ENCODE peak calls at places on chromosome 21, in four cellular contexts. V is pancreas, F is RWPE2, U is prostate gland. I is an unnamed sample.

GRCh38 chr21:38178653-38179503 is 77.9 kb upstream of the KCNJ15 start:
- DNase-seq in V (no peak), F (no peak), U (no peak), I (no peak)

GRCh38 chr21:41817228-41817627 is 50.4 kb upstream of the RIPK4 start:
- DNase-seq in F (no peak), V (peak; percentile 76), U (peak; percentile 71), I (peak; percentile 74)

GRCh38 chr21:16117851-16118592 is 388.2 kb downstream of the USP25 start:
- DNase-seq in F (no peak), V (no peak), U (no peak), I (no peak)

GRCh38 chr21:20996421-20997307 is 1.5 kb upstream of the NCAM2 start:
- DNase-seq in F (no peak), V (no peak), U (no peak), I (no peak)

GRCh38 chr21:41250519-41250918 is 66.1 kb upstream of the FAM3B start:
- DNase-seq in V (peak; percentile 73), U (peak; percentile 87), F (no peak), I (peak; percentile 63)

GRCh38 chr21:37829043-37829442 is 87.2 kb downstream of the KCNJ6 start:
- DNase-seq in V (no peak), U (no peak), F (no peak), I (no peak)

GRCh38 chr21:42258150-42258884 is 39.4 kb downstream of the ABCG1 start:
- DNase-seq in V (peak; percentile 74), U (peak; percentile 30), F (no peak), I (peak; percentile 79)

GRCh38 chr21:31405638-31406037 is 61.6 kb upstream of the TIAM1 start:
- DNase-seq in F (no peak), U (no peak), V (no peak), I (no peak)

GRCh38 chr21:38768385-38769071 is 37.2 kb upstream of the ETS2 start:
- DNase-seq in U (no peak), V (no peak), F (no peak), I (no peak)

GRCh38 chr21:41369105-41369914 is 7.5 kb downstream of the MX2 start:
- DNase-seq in U (no peak), V (no peak), F (no peak), I (no peak)

GRCh38 chr21:33258475-33258874 is 7.7 kb upstream of the IL10RB start:
- DNase-seq in V (no peak), U (no peak), F (no peak), I (no peak)

GRCh38 chr21:15311510-15311909 is 246.7 kb upstream of the NRIP1 start:
- DNase-seq in F (no peak), V (no peak), U (no peak), I (no peak)

GRCh38 chr21:25578070-25578961 is 29.0 kb downstream of the MRPL39 start:
- DNase-seq in V (no peak), F (no peak), U (no peak), I (no peak)

GRCh38 chr21:32562426-32562825 is 22.9 kb downstream of the TCP10L start:
- DNase-seq in V (no peak), F (no peak), U (peak; percentile 27), I (peak; percentile 43)

GRCh38 chr21:26490771-26491170 is 82.3 kb downstream of the CYYR1 start:
- DNase-seq in U (no peak), F (no peak), V (no peak), I (no peak)

GRCh38 chr21:38660333-38661295 is 145.1 kb upstream of the ETS2 start:
- DNase-seq in U (no peak), V (no peak), F (no peak), I (no peak)

GRCh38 chr21:32886339-32886738 is 114.8 kb upstream of the PAXBP1 start:
- DNase-seq in V (no peak), F (no peak), U (no peak), I (no peak)

GRCh38 chr21:31911138-31911907 is 38.5 kb downstream of the HUNK start:
- DNase-seq in V (no peak), F (no peak), U (no peak), I (no peak)

GRCh38 chr21:41725421-41726021 is 41.3 kb downstream of the RIPK4 start:
- DNase-seq in F (no peak), U (peak; percentile 55), V (no peak), I (no peak)

GRCh38 chr21:42681296-42682206 is 28.1 kb downstream of the PDE9A start:
- DNase-seq in U (no peak), F (peak; percentile 34), V (no peak), I (no peak)

GRCh38 chr21:44354001-44354405 is 582 bp downstream of the TRPM2 start:
- DNase-seq in U (no peak), F (no peak), V (no peak), I (no peak)

GRCh38 chr21:44356636-44357035 is 3.2 kb downstream of the TRPM2 start:
- DNase-seq in V (no peak), U (no peak), F (no peak), I (no peak)

GRCh38 chr21:44360174-44360573 is 6.8 kb downstream of the TRPM2 start:
- DNase-seq in U (no peak), V (no peak), F (peak; percentile 15), I (no peak)

GRCh38 chr21:44354775-44355771 is 1.7 kb downstream of the TRPM2 start:
- DNase-seq in V (no peak), U (no peak), F (no peak), I (no peak)

GRCh38 chr21:44357064-44357837 is 3.8 kb downstream of the TRPM2 start:
- DNase-seq in F (no peak), V (no peak), U (no peak), I (no peak)
- H3K27me3 ChIP-seq in F (peaks cover 9% of the 10 kb centered on the region), V (no peaks in the 10 kb centered on the region), U (no peaks in the 10 kb centered on the region), I (peaks cover under 1% of the 10 kb centered on the region)

DNA sequence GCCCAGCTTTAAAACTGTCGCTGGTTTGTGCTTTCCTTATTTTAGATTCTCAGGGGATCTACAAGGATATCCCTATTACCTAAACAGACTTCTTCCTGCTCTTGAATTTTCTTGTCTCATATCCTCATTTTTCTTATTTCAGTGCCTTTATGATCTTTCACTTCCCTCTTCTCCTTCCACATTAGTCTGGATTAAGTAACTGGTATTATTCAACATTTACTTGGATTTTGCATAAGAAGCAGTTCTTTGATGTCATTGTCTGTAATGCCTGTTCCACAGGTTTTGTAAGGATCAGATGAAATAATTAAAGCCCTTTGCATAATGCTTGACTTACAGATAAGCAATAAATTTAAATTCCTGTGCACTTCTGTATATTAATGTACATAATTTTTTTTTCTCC is 26.5 kb downstream of the CXADR start:
- DNase-seq in F (no peak), U (no peak), V (no peak), I (no peak)
- H3K27me3 ChIP-seq in F (no peaks in the 10 kb centered on the region), U (no peaks in the 10 kb centered on the region), V (no peaks in the 10 kb centered on the region), I (no peaks in the 10 kb centered on the region)

GRCh38 chr21:46138383-46138970 is 16.9 kb downstream of the FTCD start:
- DNase-seq in V (no peak), U (no peak), F (no peak), I (no peak)
- H3K27me3 ChIP-seq in V (no peaks in the 10 kb centered on the region), U (no peaks in the 10 kb centered on the region), F (no peaks in the 10 kb centered on the region), I (peaks cover 6% of the 10 kb centered on the region)

DNA sequence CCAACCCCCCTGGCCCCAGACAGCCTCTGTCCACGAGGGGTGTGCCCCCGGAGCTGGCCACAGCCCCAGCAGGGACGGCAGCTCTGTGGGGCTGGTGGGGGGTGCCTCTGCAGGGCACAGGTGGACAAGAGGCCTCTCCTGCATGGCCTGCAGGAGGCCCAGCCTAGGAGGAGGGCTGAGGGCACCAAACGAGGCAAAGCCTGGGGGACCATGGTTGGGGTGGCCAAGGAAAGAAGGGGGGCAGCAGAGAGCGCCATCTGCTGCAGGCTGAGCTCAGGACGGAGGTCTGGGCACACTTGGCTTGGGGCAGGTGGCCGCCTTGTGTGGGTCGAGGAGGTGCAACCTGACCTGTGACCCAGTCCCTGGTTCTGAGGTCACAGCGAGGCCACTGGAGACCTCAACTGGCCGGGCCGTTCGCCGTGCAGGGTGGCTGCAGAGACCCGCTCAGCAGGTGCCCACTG is 27.3 kb downstream of the RRP1 start:
- DNase-seq in F (peak; percentile 36), V (no peak), U (no peak), I (no peak)
- H3K27me3 ChIP-seq in F (no peaks in the 10 kb centered on the region), V (no peaks in the 10 kb centered on the region), U (no peaks in the 10 kb centered on the region), I (peaks cover 4% of the 10 kb centered on the region)

DNA sequence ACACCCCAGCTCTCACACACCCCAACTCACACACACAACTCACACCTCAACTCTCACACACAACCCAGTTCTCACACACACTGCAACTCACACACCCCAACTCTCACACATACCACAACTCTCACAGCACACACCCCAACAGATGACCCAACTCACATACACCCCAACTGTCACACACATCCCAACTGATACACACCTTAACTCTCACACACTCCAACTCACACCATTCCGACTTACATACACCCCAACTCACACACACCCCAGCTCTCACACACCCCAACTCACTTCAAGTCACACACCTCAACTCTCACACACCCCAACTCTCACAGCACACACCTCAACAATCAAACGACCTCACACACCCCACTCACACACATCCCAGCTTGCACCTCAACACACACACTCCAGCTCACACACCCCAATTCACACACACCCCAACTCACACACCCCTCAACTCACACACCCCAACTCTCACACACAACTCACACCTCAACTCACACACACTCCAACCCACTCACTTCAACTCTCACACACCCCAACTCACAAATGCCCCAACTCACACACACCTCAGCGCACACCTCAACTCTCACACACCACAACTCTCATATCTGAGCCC is 66.3 kb downstream of the SETD4 start:
- DNase-seq in U (no peak), F (no peak), V (no peak), I (no peak)
- H3K27me3 ChIP-seq in U (no peaks in the 10 kb centered on the region), F (peaks cover 4% of the 10 kb centered on the region), V (no peaks in the 10 kb centered on the region), I (no peaks in the 10 kb centered on the region)

DNA sequence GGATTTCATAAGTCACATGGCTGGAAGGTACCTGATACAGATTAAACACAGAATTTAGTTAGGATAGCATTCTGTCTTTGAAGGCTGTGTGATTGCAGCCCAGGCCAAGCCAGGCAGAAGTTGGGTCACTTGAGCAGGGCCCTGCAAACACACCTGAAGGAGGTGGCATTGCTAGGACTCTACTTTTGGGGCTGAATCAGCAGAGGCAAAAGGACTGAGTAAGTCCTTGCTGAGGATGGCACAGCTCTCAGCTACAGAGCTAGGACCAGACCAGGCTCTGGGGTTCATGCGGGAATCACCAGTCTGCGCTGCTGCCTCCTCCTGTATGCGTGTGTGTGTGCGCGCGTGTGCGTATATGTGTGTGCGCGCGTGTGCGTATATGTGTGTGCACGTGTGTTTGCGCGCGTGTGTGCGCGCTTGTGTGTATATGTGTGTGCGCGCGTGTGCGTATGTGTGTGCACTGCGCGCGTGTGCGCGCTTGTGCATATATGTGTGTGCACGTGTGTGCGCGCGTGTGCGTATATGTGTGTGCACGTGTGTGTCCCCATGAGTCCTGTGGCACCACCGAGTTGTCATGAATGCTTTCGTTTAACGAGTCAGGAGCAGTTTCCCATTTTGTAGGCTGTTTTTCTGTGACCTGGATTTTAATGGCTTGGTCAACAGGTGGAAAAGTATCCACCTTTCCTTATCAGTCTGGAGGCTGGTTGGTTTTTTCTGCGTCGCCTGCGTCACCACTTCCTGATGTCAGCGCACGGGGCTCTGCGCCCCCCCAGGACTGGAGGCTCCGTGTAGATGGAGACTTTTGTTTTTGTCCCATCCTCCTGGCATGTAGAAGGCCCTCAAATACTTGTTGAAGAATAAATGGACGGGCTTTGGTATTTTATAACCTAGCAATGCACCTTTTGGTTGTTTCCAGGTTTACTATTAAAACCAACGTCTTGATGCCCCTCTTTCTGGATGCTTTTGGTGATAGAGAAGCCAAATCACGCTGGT is 34.7 kb downstream of the ADARB1 start:
- DNase-seq in U (no peak), F (no peak), V (no peak), I (no peak)
- H3K27me3 ChIP-seq in U (no peaks in the 10 kb centered on the region), F (no peaks in the 10 kb centered on the region), V (no peaks in the 10 kb centered on the region), I (no peaks in the 10 kb centered on the region)

GRCh38 chr21:45617021-45617930 is 26.2 kb upstream of the PCBP3 start:
- DNase-seq in V (no peak), U (no peak), F (peak; percentile 44), I (no peak)
- H3K27me3 ChIP-seq in V (no peaks in the 10 kb centered on the region), U (peaks cover 2% of the 10 kb centered on the region), F (peaks cover 69% of the 10 kb centered on the region), I (peaks cover 26% of the 10 kb centered on the region)